ENCODE peak calls at places on chromosomes 13 and 19, in four cellular contexts. One of them, this sample, is unnamed.

GRCh38 chr19:40744554-40745401 is 5.5 kb downstream of the ACTMAP start:
- DNase-seq in stimulated activated CD4-positive, alpha-beta T cell treated with anti-CD3 and anti-CD28 coated beads, Interleukin-15, amount 100 ng/mL, for 1 hour: no peak
- DNase-seq in stromal cell of bone marrow: no peak
- DNase-seq in activated T-helper 9 cell treated with anti-CD3 and anti-CD28 coated beads, Interleukin-2, amount 50 U/mL, for 16 hours: no peak
- DNase-seq in this sample: no peak

GRCh38 chr13:74290324-74290773 is 156.1 kb upstream of the KLF12 start:
- DNase-seq in stromal cell of bone marrow: peak
- DNase-seq in activated T-helper 9 cell treated with anti-CD3 and anti-CD28 coated beads, Interleukin-2, amount 50 U/mL, for 16 hours: peak
- DNase-seq in stimulated activated CD4-positive, alpha-beta T cell treated with anti-CD3 and anti-CD28 coated beads, Interleukin-15, amount 100 ng/mL, for 1 hour: no peak
- DNase-seq in this sample: no peak

GRCh38 chr13:43877788-43878187 is 1.8 kb downstream of the CCDC122 start:
- DNase-seq in stromal cell of bone marrow: no peak
- DNase-seq in activated T-helper 9 cell treated with anti-CD3 and anti-CD28 coated beads, Interleukin-2, amount 50 U/mL, for 16 hours: no peak
- DNase-seq in stimulated activated CD4-positive, alpha-beta T cell treated with anti-CD3 and anti-CD28 coated beads, Interleukin-15, amount 100 ng/mL, for 1 hour: no peak
- DNase-seq in this sample: no peak

GRCh38 chr19:13189600-13189999 is 39.4 kb downstream of the IER2 start:
- DNase-seq in stromal cell of bone marrow: no peak
- DNase-seq in stimulated activated CD4-positive, alpha-beta T cell treated with anti-CD3 and anti-CD28 coated beads, Interleukin-15, amount 100 ng/mL, for 1 hour: no peak
- DNase-seq in activated T-helper 9 cell treated with anti-CD3 and anti-CD28 coated beads, Interleukin-2, amount 50 U/mL, for 16 hours: no peak
- DNase-seq in this sample: no peak

GRCh38 chr19:10418281-10419199 is 1.8 kb upstream of the PDE4A start:
- DNase-seq in stimulated activated CD4-positive, alpha-beta T cell treated with anti-CD3 and anti-CD28 coated beads, Interleukin-15, amount 100 ng/mL, for 1 hour: no peak
- DNase-seq in activated T-helper 9 cell treated with anti-CD3 and anti-CD28 coated beads, Interleukin-2, amount 50 U/mL, for 16 hours: no peak
- DNase-seq in stromal cell of bone marrow: no peak
- DNase-seq in this sample: no peak

GRCh38 chr19:31096930-31097329 is 252.3 kb downstream of the TSHZ3 start:
- DNase-seq in stromal cell of bone marrow: no peak
- DNase-seq in stimulated activated CD4-positive, alpha-beta T cell treated with anti-CD3 and anti-CD28 coated beads, Interleukin-15, amount 100 ng/mL, for 1 hour: no peak
- DNase-seq in activated T-helper 9 cell treated with anti-CD3 and anti-CD28 coated beads, Interleukin-2, amount 50 U/mL, for 16 hours: no peak
- DNase-seq in this sample: no peak

GRCh38 chr19:16628984-16629691 is 1.1 kb upstream of the MED26 start:
- DNase-seq in activated T-helper 9 cell treated with anti-CD3 and anti-CD28 coated beads, Interleukin-2, amount 50 U/mL, for 16 hours: no peak
- DNase-seq in stromal cell of bone marrow: no peak
- DNase-seq in stimulated activated CD4-positive, alpha-beta T cell treated with anti-CD3 and anti-CD28 coated beads, Interleukin-15, amount 100 ng/mL, for 1 hour: no peak
- DNase-seq in this sample: no peak

GRCh38 chr13:105363747-105364177 is 1171.7 kb downstream of the EFNB2 start:
- DNase-seq in stromal cell of bone marrow: no peak
- DNase-seq in activated T-helper 9 cell treated with anti-CD3 and anti-CD28 coated beads, Interleukin-2, amount 50 U/mL, for 16 hours: no peak
- DNase-seq in stimulated activated CD4-positive, alpha-beta T cell treated with anti-CD3 and anti-CD28 coated beads, Interleukin-15, amount 100 ng/mL, for 1 hour: no peak
- DNase-seq in this sample: no peak

GRCh38 chr19:29724102-29724641 is 9.1 kb upstream of the C19orf12 start:
- DNase-seq in stromal cell of bone marrow: no peak
- DNase-seq in stimulated activated CD4-positive, alpha-beta T cell treated with anti-CD3 and anti-CD28 coated beads, Interleukin-15, amount 100 ng/mL, for 1 hour: no peak
- DNase-seq in activated T-helper 9 cell treated with anti-CD3 and anti-CD28 coated beads, Interleukin-2, amount 50 U/mL, for 16 hours: no peak
- DNase-seq in this sample: no peak

GRCh38 chr19:54188224-54188871 is 1.0 kb downstream of the MBOAT7 start:
- DNase-seq in stimulated activated CD4-positive, alpha-beta T cell treated with anti-CD3 and anti-CD28 coated beads, Interleukin-15, amount 100 ng/mL, for 1 hour: peak
- DNase-seq in stromal cell of bone marrow: no peak
- DNase-seq in activated T-helper 9 cell treated with anti-CD3 and anti-CD28 coated beads, Interleukin-2, amount 50 U/mL, for 16 hours: peak
- DNase-seq in this sample: no peak

GRCh38 chr19:18173054-18173571 is 500 bp upstream of the IFI30 start:
- DNase-seq in activated T-helper 9 cell treated with anti-CD3 and anti-CD28 coated beads, Interleukin-2, amount 50 U/mL, for 16 hours: no peak
- DNase-seq in stromal cell of bone marrow: peak
- DNase-seq in stimulated activated CD4-positive, alpha-beta T cell treated with anti-CD3 and anti-CD28 coated beads, Interleukin-15, amount 100 ng/mL, for 1 hour: no peak
- DNase-seq in this sample: no peak

GRCh38 chr13:73370066-73370465 is 311.3 kb downstream of the KLF5 start:
- DNase-seq in stromal cell of bone marrow: no peak
- DNase-seq in stimulated activated CD4-positive, alpha-beta T cell treated with anti-CD3 and anti-CD28 coated beads, Interleukin-15, amount 100 ng/mL, for 1 hour: no peak
- DNase-seq in activated T-helper 9 cell treated with anti-CD3 and anti-CD28 coated beads, Interleukin-2, amount 50 U/mL, for 16 hours: no peak
- DNase-seq in this sample: no peak

GRCh38 chr13:34028496-34029442 is 210.8 kb downstream of the RFC3 start:
- DNase-seq in stimulated activated CD4-positive, alpha-beta T cell treated with anti-CD3 and anti-CD28 coated beads, Interleukin-15, amount 100 ng/mL, for 1 hour: no peak
- DNase-seq in stromal cell of bone marrow: no peak
- DNase-seq in activated T-helper 9 cell treated with anti-CD3 and anti-CD28 coated beads, Interleukin-2, amount 50 U/mL, for 16 hours: no peak
- DNase-seq in this sample: no peak

GRCh38 chr13:43572601-43573360 is 214.0 kb downstream of the ENOX1 start:
- DNase-seq in activated T-helper 9 cell treated with anti-CD3 and anti-CD28 coated beads, Interleukin-2, amount 50 U/mL, for 16 hours: no peak
- DNase-seq in stimulated activated CD4-positive, alpha-beta T cell treated with anti-CD3 and anti-CD28 coated beads, Interleukin-15, amount 100 ng/mL, for 1 hour: no peak
- DNase-seq in stromal cell of bone marrow: peak
- DNase-seq in this sample: no peak

GRCh38 chr19:34232566-34233481 is 21.5 kb upstream of the GARRE1 start:
- DNase-seq in activated T-helper 9 cell treated with anti-CD3 and anti-CD28 coated beads, Interleukin-2, amount 50 U/mL, for 16 hours: no peak
- DNase-seq in stimulated activated CD4-positive, alpha-beta T cell treated with anti-CD3 and anti-CD28 coated beads, Interleukin-15, amount 100 ng/mL, for 1 hour: no peak
- DNase-seq in stromal cell of bone marrow: peak
- DNase-seq in this sample: no peak

GRCh38 chr13:69020120-69020519 is 1087.5 kb upstream of the ATXN8OS start:
- DNase-seq in stromal cell of bone marrow: no peak
- DNase-seq in activated T-helper 9 cell treated with anti-CD3 and anti-CD28 coated beads, Interleukin-2, amount 50 U/mL, for 16 hours: no peak
- DNase-seq in stimulated activated CD4-positive, alpha-beta T cell treated with anti-CD3 and anti-CD28 coated beads, Interleukin-15, amount 100 ng/mL, for 1 hour: no peak
- DNase-seq in this sample: no peak

GRCh38 chr13:36086117-36086516 is 45.1 kb downstream of the DCLK1 start:
- DNase-seq in activated T-helper 9 cell treated with anti-CD3 and anti-CD28 coated beads, Interleukin-2, amount 50 U/mL, for 16 hours: no peak
- DNase-seq in stimulated activated CD4-positive, alpha-beta T cell treated with anti-CD3 and anti-CD28 coated beads, Interleukin-15, amount 100 ng/mL, for 1 hour: no peak
- DNase-seq in stromal cell of bone marrow: no peak
- DNase-seq in this sample: no peak

GRCh38 chr19:5054551-5055456 is 85.9 kb downstream of the KDM4B start:
- DNase-seq in stromal cell of bone marrow: no peak
- DNase-seq in stimulated activated CD4-positive, alpha-beta T cell treated with anti-CD3 and anti-CD28 coated beads, Interleukin-15, amount 100 ng/mL, for 1 hour: no peak
- DNase-seq in activated T-helper 9 cell treated with anti-CD3 and anti-CD28 coated beads, Interleukin-2, amount 50 U/mL, for 16 hours: no peak
- DNase-seq in this sample: no peak

GRCh38 chr13:106376411-106377112 is 158.9 kb downstream of the EFNB2 start:
- DNase-seq in stromal cell of bone marrow: peak
- DNase-seq in activated T-helper 9 cell treated with anti-CD3 and anti-CD28 coated beads, Interleukin-2, amount 50 U/mL, for 16 hours: no peak
- DNase-seq in stimulated activated CD4-positive, alpha-beta T cell treated with anti-CD3 and anti-CD28 coated beads, Interleukin-15, amount 100 ng/mL, for 1 hour: no peak
- DNase-seq in this sample: no peak

GRCh38 chr19:4742717-4743646 is 19.3 kb upstream of the DPP9 start:
- DNase-seq in stromal cell of bone marrow: no peak
- DNase-seq in stimulated activated CD4-positive, alpha-beta T cell treated with anti-CD3 and anti-CD28 coated beads, Interleukin-15, amount 100 ng/mL, for 1 hour: no peak
- DNase-seq in activated T-helper 9 cell treated with anti-CD3 and anti-CD28 coated beads, Interleukin-2, amount 50 U/mL, for 16 hours: no peak
- DNase-seq in this sample: no peak

GRCh38 chr13:39052944-39053343 is 14.7 kb downstream of the NHLRC3 start:
- DNase-seq in stimulated activated CD4-positive, alpha-beta T cell treated with anti-CD3 and anti-CD28 coated beads, Interleukin-15, amount 100 ng/mL, for 1 hour: no peak
- DNase-seq in stromal cell of bone marrow: no peak
- DNase-seq in activated T-helper 9 cell treated with anti-CD3 and anti-CD28 coated beads, Interleukin-2, amount 50 U/mL, for 16 hours: no peak
- DNase-seq in this sample: no peak

GRCh38 chr13:48222358-48223015 is 10.5 kb upstream of the ITM2B start:
- DNase-seq in activated T-helper 9 cell treated with anti-CD3 and anti-CD28 coated beads, Interleukin-2, amount 50 U/mL, for 16 hours: no peak
- DNase-seq in stromal cell of bone marrow: peak
- DNase-seq in stimulated activated CD4-positive, alpha-beta T cell treated with anti-CD3 and anti-CD28 coated beads, Interleukin-15, amount 100 ng/mL, for 1 hour: no peak
- DNase-seq in this sample: no peak

GRCh38 chr19:38941979-38942378 is 11.2 kb downstream of the MRPS12 start:
- DNase-seq in stromal cell of bone marrow: no peak
- DNase-seq in stimulated activated CD4-positive, alpha-beta T cell treated with anti-CD3 and anti-CD28 coated beads, Interleukin-15, amount 100 ng/mL, for 1 hour: no peak
- DNase-seq in activated T-helper 9 cell treated with anti-CD3 and anti-CD28 coated beads, Interleukin-2, amount 50 U/mL, for 16 hours: no peak
- DNase-seq in this sample: no peak

GRCh38 chr13:110400786-110401533 is 93.9 kb downstream of the COL4A2 start:
- DNase-seq in activated T-helper 9 cell treated with anti-CD3 and anti-CD28 coated beads, Interleukin-2, amount 50 U/mL, for 16 hours: no peak
- DNase-seq in stromal cell of bone marrow: peak
- DNase-seq in stimulated activated CD4-positive, alpha-beta T cell treated with anti-CD3 and anti-CD28 coated beads, Interleukin-15, amount 100 ng/mL, for 1 hour: no peak
- DNase-seq in this sample: no peak

GRCh38 chr19:49809155-49809986 is 3.7 kb downstream of the FUZ start:
- DNase-seq in activated T-helper 9 cell treated with anti-CD3 and anti-CD28 coated beads, Interleukin-2, amount 50 U/mL, for 16 hours: peak
- DNase-seq in stromal cell of bone marrow: no peak
- DNase-seq in stimulated activated CD4-positive, alpha-beta T cell treated with anti-CD3 and anti-CD28 coated beads, Interleukin-15, amount 100 ng/mL, for 1 hour: no peak
- DNase-seq in this sample: no peak

GRCh38 chr19:6528544-6529121 is 2.2 kb upstream of the TNFSF9 start:
- DNase-seq in stimulated activated CD4-positive, alpha-beta T cell treated with anti-CD3 and anti-CD28 coated beads, Interleukin-15, amount 100 ng/mL, for 1 hour: no peak
- DNase-seq in activated T-helper 9 cell treated with anti-CD3 and anti-CD28 coated beads, Interleukin-2, amount 50 U/mL, for 16 hours: no peak
- DNase-seq in stromal cell of bone marrow: no peak
- DNase-seq in this sample: no peak

GRCh38 chr19:44712864-44713515 is 14.0 kb downstream of the CEACAM16 start:
- DNase-seq in activated T-helper 9 cell treated with anti-CD3 and anti-CD28 coated beads, Interleukin-2, amount 50 U/mL, for 16 hours: no peak
- DNase-seq in stimulated activated CD4-positive, alpha-beta T cell treated with anti-CD3 and anti-CD28 coated beads, Interleukin-15, amount 100 ng/mL, for 1 hour: no peak
- DNase-seq in stromal cell of bone marrow: no peak
- DNase-seq in this sample: no peak

GRCh38 chr19:2613507-2614295 is 88.8 kb downstream of the GNG7 start:
- DNase-seq in stimulated activated CD4-positive, alpha-beta T cell treated with anti-CD3 and anti-CD28 coated beads, Interleukin-15, amount 100 ng/mL, for 1 hour: peak
- DNase-seq in stromal cell of bone marrow: no peak
- DNase-seq in activated T-helper 9 cell treated with anti-CD3 and anti-CD28 coated beads, Interleukin-2, amount 50 U/mL, for 16 hours: peak
- DNase-seq in this sample: no peak